ENCODE peak calls at places on chromosome 20, in five cellular contexts. One of them, this sample, is unnamed.

GRCh38 chr20:34921436-34921835 is 34.2 kb downstream of the GSS start:
- DNase-seq in WERI-Rb-1: no peak
- DNase-seq in psoas muscle: no peak
- DNase-seq in uterus: no peak
- DNase-seq in RWPE1: no peak
- DNase-seq in this sample: no peak

GRCh38 chr20:51500311-51500710 is 42.2 kb downstream of the NFATC2 start:
- DNase-seq in psoas muscle: no peak
- DNase-seq in uterus: no peak
- DNase-seq in WERI-Rb-1: no peak
- DNase-seq in RWPE1: peak
- DNase-seq in this sample: peak

GRCh38 chr20:50152394-50153152 is 950 bp downstream of the PEDS1 start:
- DNase-seq in psoas muscle: no peak
- DNase-seq in WERI-Rb-1: no peak
- DNase-seq in uterus: no peak
- DNase-seq in RWPE1: peak
- DNase-seq in this sample: peak

GRCh38 chr20:19628570-19629134 is 129.4 kb upstream of the RIN2 start:
- DNase-seq in psoas muscle: no peak
- DNase-seq in uterus: no peak
- DNase-seq in WERI-Rb-1: peak
- DNase-seq in RWPE1: peak
- DNase-seq in this sample: peak

GRCh38 chr20:43533060-43533459 is 25.6 kb downstream of the L3MBTL1 start:
- DNase-seq in psoas muscle: no peak
- DNase-seq in uterus: no peak
- DNase-seq in WERI-Rb-1: no peak
- DNase-seq in RWPE1: no peak
- DNase-seq in this sample: peak

GRCh38 chr20:20362774-20363435 is 5.0 kb upstream of the INSM1 start:
- DNase-seq in RWPE1: no peak
- DNase-seq in psoas muscle: no peak
- DNase-seq in uterus: no peak
- DNase-seq in WERI-Rb-1: no peak
- DNase-seq in this sample: no peak

GRCh38 chr20:46414608-46415007 is 8.2 kb upstream of the ELMO2 start:
- DNase-seq in uterus: no peak
- DNase-seq in psoas muscle: no peak
- DNase-seq in RWPE1: no peak
- DNase-seq in WERI-Rb-1: no peak
- DNase-seq in this sample: no peak

GRCh38 chr20:8394308-8394945 is 262.4 kb downstream of the PLCB1 start:
- DNase-seq in RWPE1: no peak
- DNase-seq in uterus: no peak
- DNase-seq in psoas muscle: no peak
- DNase-seq in WERI-Rb-1: no peak
- DNase-seq in this sample: peak

GRCh38 chr20:23059831-23060230 is 10.4 kb upstream of the THBD start:
- DNase-seq in RWPE1: no peak
- DNase-seq in psoas muscle: no peak
- DNase-seq in uterus: no peak
- DNase-seq in WERI-Rb-1: no peak
- DNase-seq in this sample: no peak

GRCh38 chr20:41377275-41377674 is 10.7 kb upstream of the EMILIN3 start:
- DNase-seq in psoas muscle: no peak
- DNase-seq in WERI-Rb-1: no peak
- DNase-seq in RWPE1: no peak
- DNase-seq in uterus: no peak
- DNase-seq in this sample: no peak

GRCh38 chr20:35312348-35312747 is 20.1 kb upstream of the FAM83C start:
- DNase-seq in RWPE1: peak
- DNase-seq in WERI-Rb-1: no peak
- DNase-seq in psoas muscle: no peak
- DNase-seq in uterus: no peak
- DNase-seq in this sample: peak

GRCh38 chr20:36098364-36098763 is 56.2 kb upstream of the EPB41L1 start:
- DNase-seq in WERI-Rb-1: no peak
- DNase-seq in uterus: no peak
- DNase-seq in psoas muscle: no peak
- DNase-seq in RWPE1: no peak
- DNase-seq in this sample: peak

GRCh38 chr20:62815066-62815991 is 1.5 kb upstream of the COL9A3 start:
- DNase-seq in uterus: no peak
- DNase-seq in psoas muscle: no peak
- DNase-seq in RWPE1: peak
- DNase-seq in WERI-Rb-1: no peak
- DNase-seq in this sample: no peak

GRCh38 chr20:25018841-25019240 is 26.3 kb upstream of the APMAP start:
- DNase-seq in RWPE1: no peak
- DNase-seq in WERI-Rb-1: no peak
- DNase-seq in psoas muscle: no peak
- DNase-seq in uterus: no peak
- DNase-seq in this sample: no peak

GRCh38 chr20:9815662-9816061 is 23.2 kb downstream of the PAK5 start:
- DNase-seq in uterus: no peak
- DNase-seq in WERI-Rb-1: no peak
- DNase-seq in psoas muscle: no peak
- DNase-seq in RWPE1: no peak
- DNase-seq in this sample: no peak

GRCh38 chr20:63241272-63241671 is 5.6 kb downstream of the BIRC7 start:
- DNase-seq in psoas muscle: no peak
- DNase-seq in WERI-Rb-1: no peak
- DNase-seq in uterus: no peak
- DNase-seq in RWPE1: no peak
- DNase-seq in this sample: no peak

GRCh38 chr20:51470907-51471411 is 71.6 kb downstream of the NFATC2 start:
- DNase-seq in uterus: no peak
- DNase-seq in RWPE1: no peak
- DNase-seq in psoas muscle: no peak
- DNase-seq in WERI-Rb-1: no peak
- DNase-seq in this sample: no peak

GRCh38 chr20:44460795-44461141 is 14.9 kb upstream of the TTPAL start:
- DNase-seq in uterus: no peak
- DNase-seq in psoas muscle: no peak
- DNase-seq in WERI-Rb-1: no peak
- DNase-seq in RWPE1: peak
- DNase-seq in this sample: no peak

GRCh38 chr20:258963-259362 is 1.4 kb downstream of the DEFB132 start:
- DNase-seq in psoas muscle: no peak
- DNase-seq in RWPE1: no peak
- DNase-seq in uterus: no peak
- DNase-seq in WERI-Rb-1: peak
- DNase-seq in this sample: peak

GRCh38 chr20:2118783-2119182 is 17.2 kb downstream of the STK35 start:
- DNase-seq in WERI-Rb-1: no peak
- DNase-seq in RWPE1: no peak
- DNase-seq in uterus: no peak
- DNase-seq in psoas muscle: no peak
- DNase-seq in this sample: peak

GRCh38 chr20:5569021-5569420 is 181.2 kb upstream of the SHLD1 start:
- DNase-seq in RWPE1: peak
- DNase-seq in uterus: no peak
- DNase-seq in psoas muscle: no peak
- DNase-seq in WERI-Rb-1: peak
- DNase-seq in this sample: peak

GRCh38 chr20:53774487-53775203 is 181.0 kb upstream of the ZNF217 start:
- DNase-seq in WERI-Rb-1: no peak
- DNase-seq in uterus: no peak
- DNase-seq in psoas muscle: no peak
- DNase-seq in RWPE1: peak
- DNase-seq in this sample: peak

GRCh38 chr20:63028461-63028921 is 21.7 kb upstream of the BHLHE23 start:
- DNase-seq in uterus: no peak
- DNase-seq in WERI-Rb-1: no peak
- DNase-seq in psoas muscle: peak
- DNase-seq in RWPE1: no peak
- DNase-seq in this sample: no peak

GRCh38 chr20:4451487-4451886 is 270.2 kb upstream of the PRND start:
- DNase-seq in psoas muscle: no peak
- DNase-seq in WERI-Rb-1: no peak
- DNase-seq in RWPE1: peak
- DNase-seq in uterus: no peak
- DNase-seq in this sample: peak

GRCh38 chr20:21529863-21530262 is 16.0 kb upstream of the NKX2-2 start:
- DNase-seq in uterus: no peak
- DNase-seq in RWPE1: no peak
- DNase-seq in WERI-Rb-1: no peak
- DNase-seq in psoas muscle: no peak
- DNase-seq in this sample: no peak

GRCh38 chr20:10715035-10715434 is 41.2 kb upstream of the JAG1 start:
- DNase-seq in uterus: no peak
- DNase-seq in WERI-Rb-1: no peak
- DNase-seq in RWPE1: peak
- DNase-seq in psoas muscle: no peak
- DNase-seq in this sample: no peak

GRCh38 chr20:39778847-39779641 is 816.9 kb downstream of the DHX35 start:
- DNase-seq in psoas muscle: no peak
- DNase-seq in uterus: no peak
- DNase-seq in WERI-Rb-1: no peak
- DNase-seq in RWPE1: no peak
- DNase-seq in this sample: no peak

GRCh38 chr20:25397827-25398226 is 7.2 kb upstream of the ABHD12 start:
- DNase-seq in uterus: no peak
- DNase-seq in WERI-Rb-1: no peak
- DNase-seq in RWPE1: no peak
- DNase-seq in psoas muscle: no peak
- DNase-seq in this sample: peak

GRCh38 chr20:38198238-38198861 is 33.3 kb upstream of the TGM2 start:
- DNase-seq in WERI-Rb-1: no peak
- DNase-seq in uterus: peak
- DNase-seq in psoas muscle: no peak
- DNase-seq in RWPE1: peak
- DNase-seq in this sample: peak

GRCh38 chr20:35595901-35596300 is 19.7 kb upstream of the SPAG4 start:
- DNase-seq in WERI-Rb-1: no peak
- DNase-seq in uterus: no peak
- DNase-seq in psoas muscle: no peak
- DNase-seq in RWPE1: peak
- DNase-seq in this sample: peak

GRCh38 chr20:461254-462198 is 807 bp downstream of the TBC1D20 start:
- DNase-seq in RWPE1: peak
- DNase-seq in WERI-Rb-1: peak
- DNase-seq in uterus: peak
- DNase-seq in psoas muscle: peak
- DNase-seq in this sample: peak

GRCh38 chr20:11235058-11235457 is 561.3 kb upstream of the JAG1 start:
- DNase-seq in RWPE1: peak
- DNase-seq in WERI-Rb-1: no peak
- DNase-seq in uterus: no peak
- DNase-seq in psoas muscle: no peak
- DNase-seq in this sample: no peak

GRCh38 chr20:15708984-15709598 is 864.2 kb downstream of the KIF16B start:
- DNase-seq in WERI-Rb-1: peak
- DNase-seq in psoas muscle: no peak
- DNase-seq in RWPE1: no peak
- DNase-seq in uterus: no peak
- DNase-seq in this sample: no peak

GRCh38 chr20:51569815-51570741 is 27.6 kb upstream of the NFATC2 start:
- DNase-seq in WERI-Rb-1: no peak
- DNase-seq in uterus: no peak
- DNase-seq in RWPE1: peak
- DNase-seq in psoas muscle: peak
- DNase-seq in this sample: no peak

GRCh38 chr20:21509597-21510331 is 4.1 kb downstream of the NKX2-2 start:
- DNase-seq in WERI-Rb-1: no peak
- DNase-seq in uterus: no peak
- DNase-seq in RWPE1: peak
- DNase-seq in psoas muscle: no peak
- DNase-seq in this sample: no peak

GRCh38 chr20:2657241-2657640 is 4.8 kb downstream of the NOP56 start:
- DNase-seq in psoas muscle: no peak
- DNase-seq in RWPE1: no peak
- DNase-seq in uterus: no peak
- DNase-seq in WERI-Rb-1: no peak
- DNase-seq in this sample: no peak

DNA sequence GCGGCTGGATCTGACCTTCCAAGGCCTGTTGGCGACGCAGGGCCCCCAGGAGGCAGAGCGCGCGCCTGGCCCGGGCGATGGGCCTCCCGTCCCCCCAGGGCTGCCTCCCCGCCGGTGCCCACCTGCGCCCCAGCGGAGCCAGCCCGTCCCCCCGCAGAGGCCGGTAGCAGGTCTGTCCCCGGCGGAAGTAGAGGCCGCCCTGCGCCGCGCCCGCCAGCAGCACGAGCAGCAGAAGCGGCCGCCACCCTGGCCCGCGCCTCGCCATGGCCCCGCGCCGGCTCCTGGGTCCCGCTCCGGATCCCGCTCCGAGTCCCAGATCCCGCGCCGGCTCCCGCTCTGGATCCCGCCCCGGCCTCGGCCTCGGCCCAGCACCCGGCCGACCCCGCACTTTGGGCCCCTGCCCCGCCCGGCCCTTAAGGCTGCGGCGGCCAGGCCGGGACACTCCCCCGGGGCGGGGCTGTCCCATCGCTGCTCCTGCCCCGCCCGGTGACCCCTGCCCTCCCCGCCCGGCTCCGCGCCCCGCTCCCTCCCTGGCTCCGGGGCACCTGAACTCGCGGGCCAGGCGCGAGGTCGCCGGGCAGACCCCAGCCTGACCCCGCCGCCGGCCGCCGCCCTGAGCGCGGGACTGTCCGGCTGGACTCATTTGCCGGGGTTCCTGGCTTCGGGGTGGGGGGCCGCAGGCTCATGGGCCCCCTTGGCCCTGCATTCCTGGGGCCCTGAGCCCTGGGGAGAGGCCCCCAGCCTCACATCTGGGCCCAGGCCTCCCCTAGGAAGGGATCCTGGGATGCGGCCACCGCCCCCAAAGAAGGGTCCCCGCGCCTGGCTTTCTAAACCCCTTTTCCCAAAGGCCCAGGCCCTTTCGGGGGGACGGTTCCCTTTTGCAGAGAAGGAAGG is at the start of gene CTSZ:
- DNase-seq in uterus: peak
- DNase-seq in RWPE1: peak
- DNase-seq in WERI-Rb-1: no peak
- DNase-seq in psoas muscle: peak
- DNase-seq in this sample: no peak
- H3K27ac ChIP-seq in uterus: peak
- H3K27ac ChIP-seq in RWPE1: peak
- H3K27ac ChIP-seq in WERI-Rb-1: no peak
- H3K27ac ChIP-seq in psoas muscle: peak
- H3K27ac ChIP-seq in this sample: peak

GRCh38 chr20:48839518-48839917 is 11.7 kb upstream of the PREX1 start:
- DNase-seq in psoas muscle: no peak
- DNase-seq in WERI-Rb-1: no peak
- DNase-seq in RWPE1: no peak
- DNase-seq in uterus: no peak
- DNase-seq in this sample: no peak
- H3K27ac ChIP-seq in psoas muscle: no peak
- H3K27ac ChIP-seq in WERI-Rb-1: no peak
- H3K27ac ChIP-seq in RWPE1: no peak
- H3K27ac ChIP-seq in uterus: no peak
- H3K27ac ChIP-seq in this sample: no peak

GRCh38 chr20:18225652-18226051 is 62.7 kb upstream of the ZNF133 start:
- DNase-seq in WERI-Rb-1: no peak
- DNase-seq in uterus: no peak
- DNase-seq in psoas muscle: no peak
- DNase-seq in RWPE1: no peak
- DNase-seq in this sample: no peak
- H3K27ac ChIP-seq in WERI-Rb-1: no peak
- H3K27ac ChIP-seq in uterus: no peak
- H3K27ac ChIP-seq in psoas muscle: no peak
- H3K27ac ChIP-seq in RWPE1: peak
- H3K27ac ChIP-seq in this sample: no peak

GRCh38 chr20:57617079-57617795 is 3.0 kb downstream of the ZBP1 start:
- DNase-seq in RWPE1: no peak
- DNase-seq in WERI-Rb-1: no peak
- DNase-seq in psoas muscle: peak
- DNase-seq in uterus: no peak
- DNase-seq in this sample: no peak
- H3K27ac ChIP-seq in RWPE1: no peak
- H3K27ac ChIP-seq in WERI-Rb-1: no peak
- H3K27ac ChIP-seq in psoas muscle: no peak
- H3K27ac ChIP-seq in uterus: no peak
- H3K27ac ChIP-seq in this sample: no peak

This sample was measured in foreskin keratinocyte.